ENCODE peak calls at places on chromosomes 11 and 22, in eight cellular contexts. J is tibial nerve; Q is kidney; A is esophagus muscularis mucosa; V is naive thymus-derived CD4-positive, alpha-beta T cell; M is IMR-90; I is mesenchymal stem cell; Y is body of pancreas. O is an unnamed sample. For H3K4me1, the result is how much of the 10 kb centered on the place peaks cover.

GRCh38 chr22:44195189-44195871 is 14.6 kb downstream of the PARVG start:
- DNase-seq in J (no peak), Q (no peak), A (no peak), V (no peak), M (no peak), I (no peak), Y (no peak), O (no peak)

GRCh38 chr11:11772865-11773515 is 68.8 kb upstream of the USP47 start:
- DNase-seq in J (no peak), Q (no peak), A (peak), V (no peak), M (no peak), I (no peak), Y (no peak), O (no peak)

GRCh38 chr11:36608491-36609199 is 10.6 kb upstream of the RAG2 start:
- DNase-seq in J (no peak), Q (no peak), A (no peak), V (no peak), M (no peak), I (no peak), Y (no peak), O (no peak)

GRCh38 chr11:132632641-132633124 is 899.6 kb downstream of the OPCML start:
- DNase-seq in J (no peak), Q (no peak), A (peak), V (no peak), M (peak), I (peak), Y (no peak), O (no peak)

GRCh38 chr22:42754658-42755057 is 34.0 kb upstream of the A4GALT start:
- DNase-seq in J (no peak), Q (no peak), A (no peak), V (no peak), M (peak), I (no peak), Y (peak), O (no peak)

GRCh38 chr22:49992921-49993648 is 19.5 kb downstream of the IL17REL start:
- DNase-seq in J (peak), Q (peak), A (no peak), V (peak), M (peak), I (peak), Y (peak), O (peak)

GRCh38 chr11:63680842-63681207 is 475 bp upstream of the RTN3 start:
- DNase-seq in J (no peak), Q (no peak), A (no peak), V (no peak), M (no peak), I (no peak), Y (no peak), O (no peak)

GRCh38 chr11:18457435-18457834 is 1.8 kb downstream of the LDHAL6A start:
- DNase-seq in J (no peak), Q (no peak), A (no peak), V (no peak), M (no peak), I (no peak), Y (no peak), O (no peak)

GRCh38 chr11:69914286-69915150 is 95.3 kb upstream of the FGF3 start:
- DNase-seq in J (no peak), Q (peak), A (no peak), V (no peak), M (no peak), I (no peak), Y (no peak), O (no peak)

GRCh38 chr11:117201906-117202305 is 2.7 kb downstream of the TAGLN start:
- DNase-seq in J (no peak), Q (no peak), A (no peak), V (no peak), M (no peak), I (no peak), Y (no peak), O (no peak)

GRCh38 chr22:27318516-27318915 is 483.0 kb downstream of the MN1 start:
- DNase-seq in J (no peak), Q (no peak), A (no peak), V (no peak), M (peak), I (peak), Y (no peak), O (no peak)

GRCh38 chr22:50011447-50012200 is 941 bp downstream of the IL17REL start:
- DNase-seq in J (no peak), Q (peak), A (no peak), V (no peak), M (no peak), I (no peak), Y (no peak), O (no peak)

GRCh38 chr22:34001701-34002466 is 81.6 kb upstream of the LARGE1 start:
- DNase-seq in J (no peak), Q (no peak), A (no peak), V (no peak), M (no peak), I (no peak), Y (no peak), O (no peak)

GRCh38 chr11:536841-537621 is at the start of gene LRRC56:
- DNase-seq in J (peak), Q (peak), A (no peak), V (peak), M (peak), I (peak), Y (peak), O (peak)

GRCh38 chr11:93131709-93132108 is 66.1 kb downstream of the SLC36A4 start:
- DNase-seq in J (no peak), Q (no peak), A (no peak), V (no peak), M (no peak), I (no peak), Y (no peak), O (no peak)

GRCh38 chr11:61160487-61161189 is 588 bp downstream of the VPS37C start:
- DNase-seq in J (no peak), Q (no peak), A (no peak), V (no peak), M (no peak), I (peak), Y (no peak), O (no peak)

GRCh38 chr11:47186937-47187681 is 875 bp upstream of the PACSIN3 start:
- DNase-seq in J (peak), Q (no peak), A (no peak), V (no peak), M (peak), I (peak), Y (peak), O (peak)

GRCh38 chr11:110381214-110381613 is 48.5 kb upstream of the FDX1 start:
- DNase-seq in J (no peak), Q (no peak), A (peak), V (no peak), M (no peak), I (no peak), Y (no peak), O (no peak)

GRCh38 chr22:37533995-37534394 is 14.8 kb upstream of the CARD10 start:
- DNase-seq in J (no peak), Q (no peak), A (no peak), V (no peak), M (peak), I (peak), Y (no peak), O (no peak)

GRCh38 chr11:93526691-93527583 is 16.3 kb downstream of the SMCO4 start:
- DNase-seq in J (no peak), Q (no peak), A (no peak), V (no peak), M (no peak), I (no peak), Y (no peak), O (no peak)

GRCh38 chr11:124481365-124482323 is 36.1 kb upstream of the OR8B8 start:
- DNase-seq in J (no peak), Q (no peak), A (no peak), V (no peak), M (peak), I (peak), Y (no peak), O (no peak)

GRCh38 chr11:78902771-78903507 is 328.3 kb upstream of the NARS2 start:
- DNase-seq in J (no peak), Q (no peak), A (no peak), V (no peak), M (no peak), I (no peak), Y (peak), O (no peak)

GRCh38 chr11:78901831-78902230 is 327.2 kb upstream of the NARS2 start:
- DNase-seq in J (no peak), Q (no peak), A (no peak), V (no peak), M (no peak), I (no peak), Y (no peak), O (no peak)

GRCh38 chr11:78907636-78908035 is 333.0 kb upstream of the NARS2 start:
- DNase-seq in J (no peak), Q (no peak), A (no peak), V (no peak), M (peak), I (no peak), Y (no peak), O (no peak)

GRCh38 chr11:78909386-78909785 is 334.7 kb upstream of the NARS2 start:
- DNase-seq in J (no peak), Q (no peak), A (no peak), V (no peak), M (no peak), I (no peak), Y (no peak), O (no peak)

GRCh38 chr11:78905756-78906155 is 331.1 kb upstream of the NARS2 start:
- DNase-seq in J (no peak), Q (no peak), A (no peak), V (no peak), M (no peak), I (no peak), Y (no peak), O (no peak)
- H3K4me3 ChIP-seq in J (no peak), Q (no peak), A (no peak), V (no peak), M (no peak), I (no peak), Y (no peak), O (no peak)

GRCh38 chr22:46108564-46109473 is 41.5 kb upstream of the PPARA start:
- DNase-seq in J (no peak), Q (no peak), A (no peak), V (no peak), M (peak), I (no peak), Y (peak), O (no peak)
- H3K4me1 ChIP-seq in J (half or more), Q (half or more), A (half or more), V (under half), M (under half), I (half or more), Y (half or more), O (under half)

DNA sequence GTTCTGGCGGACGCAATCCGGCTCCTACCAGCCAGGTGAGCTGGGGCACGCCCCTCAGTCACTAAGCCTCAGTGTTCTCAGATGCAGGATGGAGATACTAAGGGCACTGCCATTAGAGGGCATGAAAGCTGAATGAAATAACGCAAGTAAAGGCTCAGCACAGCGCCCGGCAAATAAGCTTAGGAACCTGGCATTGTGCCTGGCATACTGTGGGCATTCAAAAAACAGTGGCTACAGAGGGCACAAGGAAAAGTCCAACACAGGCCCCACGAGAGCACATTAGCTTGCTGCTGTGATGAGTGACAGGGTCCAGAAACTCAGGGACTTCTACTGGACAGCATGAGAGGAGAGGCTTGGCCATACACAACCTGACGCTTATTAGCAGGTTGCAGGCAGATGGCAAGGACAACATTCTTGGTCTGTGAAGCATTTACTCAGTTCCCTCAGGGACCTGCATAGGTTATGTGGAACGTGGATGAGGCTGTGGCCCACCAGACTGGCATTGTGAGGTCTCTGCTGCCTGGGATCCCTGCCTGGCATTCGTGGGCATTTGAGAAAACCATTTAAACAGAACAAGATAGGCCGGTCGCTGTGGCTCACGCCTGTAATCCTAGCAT is 12.2 kb downstream of the TXN2 start:
- DNase-seq in J (no peak), Q (no peak), A (no peak), V (no peak), M (no peak), I (no peak), Y (no peak), O (no peak)
- H3K4me3 ChIP-seq in J (no peak), Q (no peak), A (no peak), V (no peak), M (no peak), I (no peak), Y (no peak), O (no peak)

GRCh38 chr11:3145206-3145520 is 19.9 kb downstream of the OSBPL5 start:
- DNase-seq in J (no peak), Q (no peak), A (no peak), V (no peak), M (no peak), I (no peak), Y (no peak), O (no peak)
- H3K4me1 ChIP-seq in J (under half), Q (under half), A (under half), V (under half), M (under half), I (under half), Y (under half), O (under half)

GRCh38 chr22:19756288-19757128 is 4.1 kb upstream of the TBX1 start:
- DNase-seq in J (no peak), Q (no peak), A (no peak), V (peak), M (no peak), I (peak), Y (peak), O (peak)
- H3K4me3 ChIP-seq in J (no peak), Q (no peak), A (peak), V (peak), M (no peak), I (no peak), Y (no peak), O (no peak)

GRCh38 chr11:9567401-9567800 is 6.1 kb upstream of the WEE1 start:
- DNase-seq in J (no peak), Q (no peak), A (no peak), V (no peak), M (no peak), I (no peak), Y (no peak), O (no peak)
- H3K4me1 ChIP-seq in J (under half), Q (under half), A (half or more), V (under half), M (under half), I (under half), Y (under half), O (under half)

DNA sequence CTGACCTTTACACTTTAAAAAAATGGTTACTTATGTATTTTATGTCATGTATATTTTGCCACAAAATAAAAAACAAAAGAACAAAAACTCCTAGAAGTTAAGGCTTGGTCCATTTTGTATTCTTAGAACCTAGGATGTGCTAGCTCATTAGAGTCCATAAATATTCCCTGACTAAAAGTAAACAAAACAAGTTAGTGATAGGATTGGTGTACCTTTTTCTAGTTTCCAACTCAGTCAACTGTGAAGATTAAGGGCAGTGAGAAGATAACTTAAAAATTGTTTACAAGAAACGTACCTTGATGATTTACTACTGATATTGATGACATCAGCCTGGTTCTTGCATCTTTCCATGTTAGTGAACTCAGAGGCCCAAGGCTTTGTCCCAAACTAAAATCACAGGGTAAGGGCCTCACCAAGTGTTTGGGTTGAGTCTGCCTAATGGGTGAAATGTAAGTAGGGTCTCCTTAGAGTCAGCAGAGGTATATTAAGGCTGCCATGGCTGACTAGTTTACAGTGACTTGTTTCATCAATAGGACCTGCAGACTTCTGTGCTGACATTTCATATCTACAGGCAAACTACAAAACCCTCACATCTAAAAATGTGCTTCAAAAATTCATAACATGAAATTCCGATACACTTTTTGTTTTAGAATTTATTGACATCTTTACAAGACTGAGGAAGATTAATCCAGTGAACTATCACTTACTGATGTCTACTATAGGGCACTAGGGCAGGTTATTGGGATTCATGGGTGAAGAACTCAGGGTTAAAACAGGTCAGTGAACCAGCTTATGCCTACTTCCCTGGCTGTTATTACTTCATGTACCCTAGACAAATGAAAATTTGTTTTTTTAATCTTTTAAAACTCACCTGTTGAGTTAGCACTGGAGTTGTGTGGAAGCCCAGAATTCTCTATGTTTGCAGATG is 4.4 kb downstream of the TMEM123 start:
- DNase-seq in J (no peak), Q (no peak), A (no peak), V (no peak), M (no peak), I (no peak), Y (no peak), O (no peak)
- H3K4me3 ChIP-seq in J (no peak), Q (no peak), A (no peak), V (peak), M (no peak), I (no peak), Y (no peak), O (no peak)

DNA sequence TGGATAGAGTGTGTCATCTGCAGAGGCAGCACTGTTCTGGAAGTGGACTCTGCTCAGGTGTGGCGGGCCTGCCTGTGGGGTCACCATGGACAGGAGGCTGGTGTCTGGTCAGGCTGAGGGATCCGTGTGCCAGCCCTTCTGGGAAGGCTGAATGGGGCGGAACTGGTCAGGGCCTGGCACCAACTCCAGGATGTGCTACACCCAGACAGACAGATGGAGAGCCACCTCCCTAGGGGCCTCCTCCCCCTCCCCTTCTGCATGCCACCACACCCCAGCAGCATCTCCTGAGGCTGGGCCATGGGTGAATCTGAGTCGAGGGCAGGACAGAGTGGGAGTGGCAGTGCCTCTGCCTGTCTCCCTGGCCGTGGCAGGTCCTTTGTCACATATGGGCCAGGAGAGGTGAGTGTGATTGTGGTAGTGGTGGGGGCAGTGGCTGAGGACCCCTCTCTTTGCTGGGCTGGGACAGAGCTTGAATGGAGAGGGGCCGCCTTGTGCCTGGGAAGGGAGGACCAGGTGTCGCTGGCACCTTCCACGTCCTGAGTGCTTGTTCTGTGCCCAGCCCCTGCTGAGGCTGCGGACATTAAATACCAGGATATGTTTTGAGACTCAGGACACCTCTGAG is 29.1 kb downstream of the ST3GAL4 start:
- DNase-seq in J (peak), Q (no peak), A (no peak), V (no peak), M (no peak), I (no peak), Y (no peak), O (no peak)
- H3K4me1 ChIP-seq in J (under half), Q (under half), A (under half), V (under half), M (under half), I (under half), Y (under half), O (under half)

O was measured in CD4-positive, alpha-beta memory T cell.